ENCODE peak calls at places on chromosomes 13 and 19, in nine cellular contexts. One of them, this sample, is unnamed.

GRCh38 chr19:41997121-41997850 is 3.3 kb upstream of the ATP1A3 start:
- DNase-seq in foreskin fibroblast: peak
- DNase-seq in NCI-H226: peak
- DNase-seq in dermis microvascular lymphatic vessel endothelial cell: peak
- DNase-seq in T-helper 2 cell: no peak
- DNase-seq in EH: peak
- DNase-seq in activated naive CD4-positive, alpha-beta T cell treated with anti-CD3 and anti-CD28 coated beads, Interleukin-2, amount 50 U/mL, for 16 hours: peak
- DNase-seq in ascending aorta: no peak
- DNase-seq in activated CD4-positive, alpha-beta T cell treated with anti-CD3 and anti-CD28 coated beads, Interleukin-2, amount 50 U/mL, for 24 hours: no peak
- DNase-seq in this sample: no peak

GRCh38 chr13:38686635-38687245 is at the start of gene FREM2:
- DNase-seq in EH: no peak
- DNase-seq in activated naive CD4-positive, alpha-beta T cell treated with anti-CD3 and anti-CD28 coated beads, Interleukin-2, amount 50 U/mL, for 16 hours: no peak
- DNase-seq in T-helper 2 cell: no peak
- DNase-seq in foreskin fibroblast: no peak
- DNase-seq in activated CD4-positive, alpha-beta T cell treated with anti-CD3 and anti-CD28 coated beads, Interleukin-2, amount 50 U/mL, for 24 hours: no peak
- DNase-seq in dermis microvascular lymphatic vessel endothelial cell: no peak
- DNase-seq in ascending aorta: no peak
- DNase-seq in NCI-H226: peak
- DNase-seq in this sample: peak

GRCh38 chr13:24694907-24695306 is 14.7 kb downstream of the ATP12A start:
- DNase-seq in activated naive CD4-positive, alpha-beta T cell treated with anti-CD3 and anti-CD28 coated beads, Interleukin-2, amount 50 U/mL, for 16 hours: no peak
- DNase-seq in dermis microvascular lymphatic vessel endothelial cell: no peak
- DNase-seq in NCI-H226: no peak
- DNase-seq in T-helper 2 cell: no peak
- DNase-seq in foreskin fibroblast: no peak
- DNase-seq in ascending aorta: no peak
- DNase-seq in activated CD4-positive, alpha-beta T cell treated with anti-CD3 and anti-CD28 coated beads, Interleukin-2, amount 50 U/mL, for 24 hours: no peak
- DNase-seq in EH: no peak
- DNase-seq in this sample: no peak

GRCh38 chr13:21012211-21012610 is 49.2 kb downstream of the LATS2 start:
- DNase-seq in activated naive CD4-positive, alpha-beta T cell treated with anti-CD3 and anti-CD28 coated beads, Interleukin-2, amount 50 U/mL, for 16 hours: no peak
- DNase-seq in dermis microvascular lymphatic vessel endothelial cell: no peak
- DNase-seq in NCI-H226: no peak
- DNase-seq in activated CD4-positive, alpha-beta T cell treated with anti-CD3 and anti-CD28 coated beads, Interleukin-2, amount 50 U/mL, for 24 hours: no peak
- DNase-seq in EH: no peak
- DNase-seq in T-helper 2 cell: no peak
- DNase-seq in ascending aorta: no peak
- DNase-seq in foreskin fibroblast: no peak
- DNase-seq in this sample: no peak

GRCh38 chr19:8494158-8494557 is 8.3 kb downstream of the PRAM1 start:
- DNase-seq in NCI-H226: no peak
- DNase-seq in activated CD4-positive, alpha-beta T cell treated with anti-CD3 and anti-CD28 coated beads, Interleukin-2, amount 50 U/mL, for 24 hours: no peak
- DNase-seq in foreskin fibroblast: no peak
- DNase-seq in dermis microvascular lymphatic vessel endothelial cell: no peak
- DNase-seq in EH: no peak
- DNase-seq in T-helper 2 cell: no peak
- DNase-seq in ascending aorta: no peak
- DNase-seq in activated naive CD4-positive, alpha-beta T cell treated with anti-CD3 and anti-CD28 coated beads, Interleukin-2, amount 50 U/mL, for 16 hours: no peak
- DNase-seq in this sample: no peak

GRCh38 chr19:10093295-10094186 is 7.4 kb downstream of the SHFL start:
- DNase-seq in dermis microvascular lymphatic vessel endothelial cell: no peak
- DNase-seq in EH: peak
- DNase-seq in NCI-H226: no peak
- DNase-seq in foreskin fibroblast: no peak
- DNase-seq in ascending aorta: no peak
- DNase-seq in activated naive CD4-positive, alpha-beta T cell treated with anti-CD3 and anti-CD28 coated beads, Interleukin-2, amount 50 U/mL, for 16 hours: no peak
- DNase-seq in T-helper 2 cell: no peak
- DNase-seq in activated CD4-positive, alpha-beta T cell treated with anti-CD3 and anti-CD28 coated beads, Interleukin-2, amount 50 U/mL, for 24 hours: no peak
- DNase-seq in this sample: no peak

GRCh38 chr13:59835569-59835968 is 328.2 kb downstream of the DIAPH3 start:
- DNase-seq in foreskin fibroblast: no peak
- DNase-seq in dermis microvascular lymphatic vessel endothelial cell: no peak
- DNase-seq in activated CD4-positive, alpha-beta T cell treated with anti-CD3 and anti-CD28 coated beads, Interleukin-2, amount 50 U/mL, for 24 hours: no peak
- DNase-seq in EH: no peak
- DNase-seq in ascending aorta: no peak
- DNase-seq in T-helper 2 cell: no peak
- DNase-seq in activated naive CD4-positive, alpha-beta T cell treated with anti-CD3 and anti-CD28 coated beads, Interleukin-2, amount 50 U/mL, for 16 hours: no peak
- DNase-seq in NCI-H226: no peak
- DNase-seq in this sample: no peak

GRCh38 chr19:58154287-58154678 is 3.7 kb upstream of the ZNF329 start:
- DNase-seq in NCI-H226: peak
- DNase-seq in ascending aorta: peak
- DNase-seq in foreskin fibroblast: peak
- DNase-seq in dermis microvascular lymphatic vessel endothelial cell: no peak
- DNase-seq in activated CD4-positive, alpha-beta T cell treated with anti-CD3 and anti-CD28 coated beads, Interleukin-2, amount 50 U/mL, for 24 hours: no peak
- DNase-seq in T-helper 2 cell: no peak
- DNase-seq in EH: peak
- DNase-seq in activated naive CD4-positive, alpha-beta T cell treated with anti-CD3 and anti-CD28 coated beads, Interleukin-2, amount 50 U/mL, for 16 hours: no peak
- DNase-seq in this sample: peak

GRCh38 chr19:5141926-5142724 is 173.2 kb downstream of the KDM4B start:
- DNase-seq in EH: no peak
- DNase-seq in T-helper 2 cell: no peak
- DNase-seq in dermis microvascular lymphatic vessel endothelial cell: no peak
- DNase-seq in activated CD4-positive, alpha-beta T cell treated with anti-CD3 and anti-CD28 coated beads, Interleukin-2, amount 50 U/mL, for 24 hours: no peak
- DNase-seq in NCI-H226: no peak
- DNase-seq in ascending aorta: no peak
- DNase-seq in foreskin fibroblast: no peak
- DNase-seq in activated naive CD4-positive, alpha-beta T cell treated with anti-CD3 and anti-CD28 coated beads, Interleukin-2, amount 50 U/mL, for 16 hours: no peak
- DNase-seq in this sample: no peak

GRCh38 chr13:114107686-114108081 is 24.7 kb downstream of the RASA3 start:
- DNase-seq in EH: peak
- DNase-seq in NCI-H226: no peak
- DNase-seq in dermis microvascular lymphatic vessel endothelial cell: peak
- DNase-seq in activated naive CD4-positive, alpha-beta T cell treated with anti-CD3 and anti-CD28 coated beads, Interleukin-2, amount 50 U/mL, for 16 hours: no peak
- DNase-seq in activated CD4-positive, alpha-beta T cell treated with anti-CD3 and anti-CD28 coated beads, Interleukin-2, amount 50 U/mL, for 24 hours: no peak
- DNase-seq in T-helper 2 cell: no peak
- DNase-seq in ascending aorta: peak
- DNase-seq in foreskin fibroblast: peak
- DNase-seq in this sample: no peak

GRCh38 chr13:80979035-80979641 is 638.2 kb upstream of the SPRY2 start:
- DNase-seq in dermis microvascular lymphatic vessel endothelial cell: peak
- DNase-seq in T-helper 2 cell: no peak
- DNase-seq in activated CD4-positive, alpha-beta T cell treated with anti-CD3 and anti-CD28 coated beads, Interleukin-2, amount 50 U/mL, for 24 hours: no peak
- DNase-seq in NCI-H226: no peak
- DNase-seq in EH: peak
- DNase-seq in activated naive CD4-positive, alpha-beta T cell treated with anti-CD3 and anti-CD28 coated beads, Interleukin-2, amount 50 U/mL, for 16 hours: no peak
- DNase-seq in foreskin fibroblast: peak
- DNase-seq in ascending aorta: peak
- DNase-seq in this sample: peak

GRCh38 chr19:38538386-38538785 is 79.4 kb downstream of the MAP4K1 start:
- DNase-seq in ascending aorta: no peak
- DNase-seq in T-helper 2 cell: no peak
- DNase-seq in activated CD4-positive, alpha-beta T cell treated with anti-CD3 and anti-CD28 coated beads, Interleukin-2, amount 50 U/mL, for 24 hours: no peak
- DNase-seq in activated naive CD4-positive, alpha-beta T cell treated with anti-CD3 and anti-CD28 coated beads, Interleukin-2, amount 50 U/mL, for 16 hours: no peak
- DNase-seq in NCI-H226: no peak
- DNase-seq in EH: no peak
- DNase-seq in foreskin fibroblast: no peak
- DNase-seq in dermis microvascular lymphatic vessel endothelial cell: peak
- DNase-seq in this sample: no peak

GRCh38 chr13:98279473-98280175 is 102.6 kb upstream of the RNF113B start:
- DNase-seq in ascending aorta: no peak
- DNase-seq in dermis microvascular lymphatic vessel endothelial cell: no peak
- DNase-seq in activated CD4-positive, alpha-beta T cell treated with anti-CD3 and anti-CD28 coated beads, Interleukin-2, amount 50 U/mL, for 24 hours: no peak
- DNase-seq in NCI-H226: no peak
- DNase-seq in foreskin fibroblast: no peak
- DNase-seq in EH: no peak
- DNase-seq in T-helper 2 cell: no peak
- DNase-seq in activated naive CD4-positive, alpha-beta T cell treated with anti-CD3 and anti-CD28 coated beads, Interleukin-2, amount 50 U/mL, for 16 hours: no peak
- DNase-seq in this sample: no peak

GRCh38 chr19:1087813-1088418 is 7.3 kb downstream of the POLR2E start:
- DNase-seq in activated naive CD4-positive, alpha-beta T cell treated with anti-CD3 and anti-CD28 coated beads, Interleukin-2, amount 50 U/mL, for 16 hours: no peak
- DNase-seq in T-helper 2 cell: no peak
- DNase-seq in foreskin fibroblast: no peak
- DNase-seq in EH: no peak
- DNase-seq in NCI-H226: no peak
- DNase-seq in activated CD4-positive, alpha-beta T cell treated with anti-CD3 and anti-CD28 coated beads, Interleukin-2, amount 50 U/mL, for 24 hours: no peak
- DNase-seq in ascending aorta: no peak
- DNase-seq in dermis microvascular lymphatic vessel endothelial cell: no peak
- DNase-seq in this sample: no peak

GRCh38 chr19:36436531-36436930 is 18.1 kb upstream of the ZFP82 start:
- DNase-seq in foreskin fibroblast: no peak
- DNase-seq in NCI-H226: peak
- DNase-seq in activated CD4-positive, alpha-beta T cell treated with anti-CD3 and anti-CD28 coated beads, Interleukin-2, amount 50 U/mL, for 24 hours: no peak
- DNase-seq in ascending aorta: no peak
- DNase-seq in T-helper 2 cell: no peak
- DNase-seq in activated naive CD4-positive, alpha-beta T cell treated with anti-CD3 and anti-CD28 coated beads, Interleukin-2, amount 50 U/mL, for 16 hours: no peak
- DNase-seq in dermis microvascular lymphatic vessel endothelial cell: no peak
- DNase-seq in EH: no peak
- DNase-seq in this sample: no peak

GRCh38 chr13:75803175-75803611 is 167.1 kb downstream of the LMO7 start:
- DNase-seq in dermis microvascular lymphatic vessel endothelial cell: no peak
- DNase-seq in activated CD4-positive, alpha-beta T cell treated with anti-CD3 and anti-CD28 coated beads, Interleukin-2, amount 50 U/mL, for 24 hours: no peak
- DNase-seq in foreskin fibroblast: no peak
- DNase-seq in T-helper 2 cell: no peak
- DNase-seq in activated naive CD4-positive, alpha-beta T cell treated with anti-CD3 and anti-CD28 coated beads, Interleukin-2, amount 50 U/mL, for 16 hours: no peak
- DNase-seq in NCI-H226: no peak
- DNase-seq in EH: no peak
- DNase-seq in ascending aorta: no peak
- DNase-seq in this sample: no peak

GRCh38 chr13:76454991-76455390 is 431.2 kb downstream of the KCTD12 start:
- DNase-seq in foreskin fibroblast: no peak
- DNase-seq in dermis microvascular lymphatic vessel endothelial cell: no peak
- DNase-seq in NCI-H226: no peak
- DNase-seq in ascending aorta: no peak
- DNase-seq in activated CD4-positive, alpha-beta T cell treated with anti-CD3 and anti-CD28 coated beads, Interleukin-2, amount 50 U/mL, for 24 hours: no peak
- DNase-seq in activated naive CD4-positive, alpha-beta T cell treated with anti-CD3 and anti-CD28 coated beads, Interleukin-2, amount 50 U/mL, for 16 hours: no peak
- DNase-seq in T-helper 2 cell: no peak
- DNase-seq in EH: no peak
- DNase-seq in this sample: no peak

GRCh38 chr13:73059460-73060250 is 850 bp downstream of the KLF5 start:
- DNase-seq in NCI-H226: peak
- DNase-seq in EH: peak
- DNase-seq in ascending aorta: peak
- DNase-seq in foreskin fibroblast: peak
- DNase-seq in T-helper 2 cell: peak
- DNase-seq in activated CD4-positive, alpha-beta T cell treated with anti-CD3 and anti-CD28 coated beads, Interleukin-2, amount 50 U/mL, for 24 hours: no peak
- DNase-seq in dermis microvascular lymphatic vessel endothelial cell: no peak
- DNase-seq in activated naive CD4-positive, alpha-beta T cell treated with anti-CD3 and anti-CD28 coated beads, Interleukin-2, amount 50 U/mL, for 16 hours: peak
- DNase-seq in this sample: peak

GRCh38 chr19:2249010-2249866 is at the start of gene AMH:
- DNase-seq in NCI-H226: no peak
- DNase-seq in activated naive CD4-positive, alpha-beta T cell treated with anti-CD3 and anti-CD28 coated beads, Interleukin-2, amount 50 U/mL, for 16 hours: no peak
- DNase-seq in EH: no peak
- DNase-seq in dermis microvascular lymphatic vessel endothelial cell: no peak
- DNase-seq in ascending aorta: no peak
- DNase-seq in T-helper 2 cell: no peak
- DNase-seq in activated CD4-positive, alpha-beta T cell treated with anti-CD3 and anti-CD28 coated beads, Interleukin-2, amount 50 U/mL, for 24 hours: no peak
- DNase-seq in foreskin fibroblast: no peak
- DNase-seq in this sample: no peak

GRCh38 chr19:6076675-6077463 is 33.4 kb downstream of the RFX2 start:
- DNase-seq in NCI-H226: peak
- DNase-seq in dermis microvascular lymphatic vessel endothelial cell: no peak
- DNase-seq in activated CD4-positive, alpha-beta T cell treated with anti-CD3 and anti-CD28 coated beads, Interleukin-2, amount 50 U/mL, for 24 hours: no peak
- DNase-seq in T-helper 2 cell: no peak
- DNase-seq in activated naive CD4-positive, alpha-beta T cell treated with anti-CD3 and anti-CD28 coated beads, Interleukin-2, amount 50 U/mL, for 16 hours: no peak
- DNase-seq in EH: peak
- DNase-seq in foreskin fibroblast: peak
- DNase-seq in ascending aorta: peak
- DNase-seq in this sample: no peak

GRCh38 chr19:42850981-42851717 is 28.4 kb downstream of the PSG1 start:
- DNase-seq in ascending aorta: peak
- DNase-seq in activated naive CD4-positive, alpha-beta T cell treated with anti-CD3 and anti-CD28 coated beads, Interleukin-2, amount 50 U/mL, for 16 hours: no peak
- DNase-seq in NCI-H226: peak
- DNase-seq in dermis microvascular lymphatic vessel endothelial cell: peak
- DNase-seq in T-helper 2 cell: no peak
- DNase-seq in EH: peak
- DNase-seq in activated CD4-positive, alpha-beta T cell treated with anti-CD3 and anti-CD28 coated beads, Interleukin-2, amount 50 U/mL, for 24 hours: no peak
- DNase-seq in foreskin fibroblast: peak
- DNase-seq in this sample: no peak

GRCh38 chr19:18294467-18294864 is 13.0 kb upstream of the JUND start:
- DNase-seq in dermis microvascular lymphatic vessel endothelial cell: no peak
- DNase-seq in ascending aorta: no peak
- DNase-seq in activated CD4-positive, alpha-beta T cell treated with anti-CD3 and anti-CD28 coated beads, Interleukin-2, amount 50 U/mL, for 24 hours: no peak
- DNase-seq in T-helper 2 cell: peak
- DNase-seq in foreskin fibroblast: no peak
- DNase-seq in EH: no peak
- DNase-seq in NCI-H226: no peak
- DNase-seq in activated naive CD4-positive, alpha-beta T cell treated with anti-CD3 and anti-CD28 coated beads, Interleukin-2, amount 50 U/mL, for 16 hours: peak
- DNase-seq in this sample: no peak

GRCh38 chr19:13150919-13151604 is 851 bp downstream of the IER2 start:
- DNase-seq in activated naive CD4-positive, alpha-beta T cell treated with anti-CD3 and anti-CD28 coated beads, Interleukin-2, amount 50 U/mL, for 16 hours: peak
- DNase-seq in T-helper 2 cell: no peak
- DNase-seq in NCI-H226: no peak
- DNase-seq in foreskin fibroblast: no peak
- DNase-seq in dermis microvascular lymphatic vessel endothelial cell: no peak
- DNase-seq in activated CD4-positive, alpha-beta T cell treated with anti-CD3 and anti-CD28 coated beads, Interleukin-2, amount 50 U/mL, for 24 hours: no peak
- DNase-seq in EH: no peak
- DNase-seq in ascending aorta: no peak
- DNase-seq in this sample: peak

GRCh38 chr19:2271516-2272103 is 10.4 kb downstream of the PEAK3 start:
- DNase-seq in activated naive CD4-positive, alpha-beta T cell treated with anti-CD3 and anti-CD28 coated beads, Interleukin-2, amount 50 U/mL, for 16 hours: no peak
- DNase-seq in activated CD4-positive, alpha-beta T cell treated with anti-CD3 and anti-CD28 coated beads, Interleukin-2, amount 50 U/mL, for 24 hours: no peak
- DNase-seq in dermis microvascular lymphatic vessel endothelial cell: no peak
- DNase-seq in foreskin fibroblast: peak
- DNase-seq in T-helper 2 cell: no peak
- DNase-seq in NCI-H226: peak
- DNase-seq in ascending aorta: peak
- DNase-seq in EH: peak
- DNase-seq in this sample: peak

GRCh38 chr19:18309525-18310064 is 13.3 kb downstream of the LSM4 start:
- DNase-seq in foreskin fibroblast: no peak
- DNase-seq in NCI-H226: no peak
- DNase-seq in dermis microvascular lymphatic vessel endothelial cell: no peak
- DNase-seq in EH: no peak
- DNase-seq in activated naive CD4-positive, alpha-beta T cell treated with anti-CD3 and anti-CD28 coated beads, Interleukin-2, amount 50 U/mL, for 16 hours: no peak
- DNase-seq in T-helper 2 cell: no peak
- DNase-seq in activated CD4-positive, alpha-beta T cell treated with anti-CD3 and anti-CD28 coated beads, Interleukin-2, amount 50 U/mL, for 24 hours: no peak
- DNase-seq in ascending aorta: no peak
- DNase-seq in this sample: no peak

GRCh38 chr19:53594811-53595509 is 36.8 kb upstream of the DPRX start:
- DNase-seq in EH: no peak
- DNase-seq in activated naive CD4-positive, alpha-beta T cell treated with anti-CD3 and anti-CD28 coated beads, Interleukin-2, amount 50 U/mL, for 16 hours: no peak
- DNase-seq in dermis microvascular lymphatic vessel endothelial cell: no peak
- DNase-seq in activated CD4-positive, alpha-beta T cell treated with anti-CD3 and anti-CD28 coated beads, Interleukin-2, amount 50 U/mL, for 24 hours: no peak
- DNase-seq in NCI-H226: no peak
- DNase-seq in ascending aorta: no peak
- DNase-seq in T-helper 2 cell: no peak
- DNase-seq in foreskin fibroblast: no peak
- DNase-seq in this sample: no peak

GRCh38 chr19:16258440-16258903 is 60.8 kb downstream of the AP1M1 start:
- DNase-seq in dermis microvascular lymphatic vessel endothelial cell: peak
- DNase-seq in ascending aorta: peak
- DNase-seq in activated CD4-positive, alpha-beta T cell treated with anti-CD3 and anti-CD28 coated beads, Interleukin-2, amount 50 U/mL, for 24 hours: no peak
- DNase-seq in EH: no peak
- DNase-seq in foreskin fibroblast: no peak
- DNase-seq in NCI-H226: no peak
- DNase-seq in activated naive CD4-positive, alpha-beta T cell treated with anti-CD3 and anti-CD28 coated beads, Interleukin-2, amount 50 U/mL, for 16 hours: no peak
- DNase-seq in T-helper 2 cell: no peak
- DNase-seq in this sample: peak

GRCh38 chr13:32650705-32651311 is 64.6 kb downstream of the PDS5B start:
- DNase-seq in NCI-H226: peak
- DNase-seq in ascending aorta: peak
- DNase-seq in foreskin fibroblast: peak
- DNase-seq in activated naive CD4-positive, alpha-beta T cell treated with anti-CD3 and anti-CD28 coated beads, Interleukin-2, amount 50 U/mL, for 16 hours: peak
- DNase-seq in EH: peak
- DNase-seq in T-helper 2 cell: peak
- DNase-seq in dermis microvascular lymphatic vessel endothelial cell: peak
- DNase-seq in activated CD4-positive, alpha-beta T cell treated with anti-CD3 and anti-CD28 coated beads, Interleukin-2, amount 50 U/mL, for 24 hours: no peak
- DNase-seq in this sample: peak

GRCh38 chr19:13633522-13633922 is 127.2 kb upstream of the CACNA1A start:
- DNase-seq in T-helper 2 cell: no peak
- DNase-seq in foreskin fibroblast: no peak
- DNase-seq in dermis microvascular lymphatic vessel endothelial cell: no peak
- DNase-seq in EH: no peak
- DNase-seq in activated naive CD4-positive, alpha-beta T cell treated with anti-CD3 and anti-CD28 coated beads, Interleukin-2, amount 50 U/mL, for 16 hours: no peak
- DNase-seq in ascending aorta: no peak
- DNase-seq in activated CD4-positive, alpha-beta T cell treated with anti-CD3 and anti-CD28 coated beads, Interleukin-2, amount 50 U/mL, for 24 hours: no peak
- DNase-seq in NCI-H226: no peak
- DNase-seq in this sample: no peak

GRCh38 chr13:67990868-67991267 is 760.7 kb upstream of the PCDH9 start:
- DNase-seq in NCI-H226: no peak
- DNase-seq in EH: no peak
- DNase-seq in dermis microvascular lymphatic vessel endothelial cell: no peak
- DNase-seq in foreskin fibroblast: no peak
- DNase-seq in ascending aorta: no peak
- DNase-seq in activated CD4-positive, alpha-beta T cell treated with anti-CD3 and anti-CD28 coated beads, Interleukin-2, amount 50 U/mL, for 24 hours: no peak
- DNase-seq in T-helper 2 cell: no peak
- DNase-seq in activated naive CD4-positive, alpha-beta T cell treated with anti-CD3 and anti-CD28 coated beads, Interleukin-2, amount 50 U/mL, for 16 hours: no peak
- DNase-seq in this sample: no peak

GRCh38 chr13:52127783-52128702 is 830 bp downstream of the NEK5 start:
- DNase-seq in dermis microvascular lymphatic vessel endothelial cell: peak
- DNase-seq in foreskin fibroblast: peak
- DNase-seq in activated naive CD4-positive, alpha-beta T cell treated with anti-CD3 and anti-CD28 coated beads, Interleukin-2, amount 50 U/mL, for 16 hours: peak
- DNase-seq in EH: peak
- DNase-seq in T-helper 2 cell: peak
- DNase-seq in ascending aorta: peak
- DNase-seq in NCI-H226: peak
- DNase-seq in activated CD4-positive, alpha-beta T cell treated with anti-CD3 and anti-CD28 coated beads, Interleukin-2, amount 50 U/mL, for 24 hours: peak
- DNase-seq in this sample: peak

This sample was measured in lung.